ENCODE peak calls at places on chromosomes 3 and 15, in nine cellular contexts. One of them, this sample, is unnamed.

GRCh38 chr3:139934557-139935070 is 371 bp upstream of the CLSTN2 start:
- DNase-seq in cardiac muscle cell: peak; percentile 18
- DNase-seq in GM23338: peak; percentile 92
- DNase-seq in breast epithelium: no peak
- DNase-seq in heart left ventricle: peak; percentile 47
- DNase-seq in CD8-positive, alpha-beta T cell: no peak
- DNase-seq in upper lobe of right lung: peak; percentile 65
- DNase-seq in RWPE1: no peak
- DNase-seq in ovary: peak; percentile 81
- DNase-seq in this sample: peak; percentile 36

GRCh38 chr15:50148362-50148963 is 29.4 kb upstream of the ATP8B4 start:
- DNase-seq in cardiac muscle cell: peak; percentile 87
- DNase-seq in GM23338: peak; percentile 84
- DNase-seq in breast epithelium: no peak
- DNase-seq in heart left ventricle: no peak
- DNase-seq in CD8-positive, alpha-beta T cell: no peak
- DNase-seq in upper lobe of right lung: no peak
- DNase-seq in RWPE1: peak; percentile 25
- DNase-seq in ovary: no peak
- DNase-seq in this sample: no peak

GRCh38 chr15:77126927-77127326 is 56.0 kb upstream of the TSPAN3 start:
- DNase-seq in cardiac muscle cell: no peak
- DNase-seq in GM23338: no peak
- DNase-seq in breast epithelium: no peak
- DNase-seq in heart left ventricle: no peak
- DNase-seq in CD8-positive, alpha-beta T cell: no peak
- DNase-seq in upper lobe of right lung: no peak
- DNase-seq in RWPE1: no peak
- DNase-seq in ovary: no peak
- DNase-seq in this sample: no peak

GRCh38 chr3:170502297-170502696 is 83.6 kb downstream of the SLC7A14 start:
- DNase-seq in cardiac muscle cell: peak; percentile 76
- DNase-seq in GM23338: no peak
- DNase-seq in breast epithelium: peak; percentile 83
- DNase-seq in heart left ventricle: no peak
- DNase-seq in CD8-positive, alpha-beta T cell: no peak
- DNase-seq in upper lobe of right lung: no peak
- DNase-seq in RWPE1: peak; percentile 26
- DNase-seq in ovary: peak; percentile 51
- DNase-seq in this sample: no peak

GRCh38 chr3:161496508-161496907 is at the start of gene OTOL1:
- DNase-seq in cardiac muscle cell: no peak
- DNase-seq in GM23338: no peak
- DNase-seq in breast epithelium: no peak
- DNase-seq in heart left ventricle: no peak
- DNase-seq in CD8-positive, alpha-beta T cell: no peak
- DNase-seq in upper lobe of right lung: no peak
- DNase-seq in RWPE1: no peak
- DNase-seq in ovary: no peak
- DNase-seq in this sample: no peak

GRCh38 chr3:52800079-52800478 is 5.5 kb downstream of the ITIH3 start:
- DNase-seq in cardiac muscle cell: peak; percentile 63
- DNase-seq in GM23338: no peak
- DNase-seq in breast epithelium: no peak
- DNase-seq in heart left ventricle: no peak
- DNase-seq in CD8-positive, alpha-beta T cell: no peak
- DNase-seq in upper lobe of right lung: no peak
- DNase-seq in RWPE1: no peak
- DNase-seq in ovary: no peak
- DNase-seq in this sample: no peak

GRCh38 chr15:69328739-69329138 is 30.0 kb downstream of the PAQR5 start:
- DNase-seq in cardiac muscle cell: no peak
- DNase-seq in GM23338: no peak
- DNase-seq in breast epithelium: no peak
- DNase-seq in heart left ventricle: no peak
- DNase-seq in CD8-positive, alpha-beta T cell: no peak
- DNase-seq in upper lobe of right lung: no peak
- DNase-seq in RWPE1: no peak
- DNase-seq in ovary: no peak
- DNase-seq in this sample: no peak

GRCh38 chr3:50068134-50068533 is 20.6 kb upstream of the RBM5 start:
- DNase-seq in cardiac muscle cell: no peak
- DNase-seq in GM23338: no peak
- DNase-seq in breast epithelium: no peak
- DNase-seq in heart left ventricle: no peak
- DNase-seq in CD8-positive, alpha-beta T cell: no peak
- DNase-seq in upper lobe of right lung: no peak
- DNase-seq in RWPE1: no peak
- DNase-seq in ovary: no peak
- DNase-seq in this sample: no peak

GRCh38 chr3:183261103-183261502 is 8.1 kb downstream of the B3GNT5 start:
- DNase-seq in cardiac muscle cell: no peak
- DNase-seq in GM23338: no peak
- DNase-seq in breast epithelium: no peak
- DNase-seq in heart left ventricle: no peak
- DNase-seq in CD8-positive, alpha-beta T cell: no peak
- DNase-seq in upper lobe of right lung: no peak
- DNase-seq in RWPE1: no peak
- DNase-seq in ovary: no peak
- DNase-seq in this sample: no peak

GRCh38 chr3:11820540-11821041 is 26.1 kb downstream of the TAMM41 start:
- DNase-seq in cardiac muscle cell: peak; percentile 2
- DNase-seq in GM23338: peak; percentile 13
- DNase-seq in breast epithelium: no peak
- DNase-seq in heart left ventricle: no peak
- DNase-seq in CD8-positive, alpha-beta T cell: no peak
- DNase-seq in upper lobe of right lung: no peak
- DNase-seq in RWPE1: no peak
- DNase-seq in ovary: peak; percentile 37
- DNase-seq in this sample: peak; percentile 40

GRCh38 chr3:15284121-15284889 is 48.1 kb downstream of the SH3BP5 start:
- DNase-seq in cardiac muscle cell: no peak
- DNase-seq in GM23338: no peak
- DNase-seq in breast epithelium: peak; percentile 54
- DNase-seq in heart left ventricle: peak; percentile 68
- DNase-seq in CD8-positive, alpha-beta T cell: no peak
- DNase-seq in upper lobe of right lung: no peak
- DNase-seq in RWPE1: no peak
- DNase-seq in ovary: no peak
- DNase-seq in this sample: no peak

GRCh38 chr15:74240002-74240568 is 4.0 kb downstream of the CCDC33 start:
- DNase-seq in cardiac muscle cell: peak; percentile 87
- DNase-seq in GM23338: peak; percentile 47
- DNase-seq in breast epithelium: peak; percentile 31
- DNase-seq in heart left ventricle: peak; percentile 91
- DNase-seq in CD8-positive, alpha-beta T cell: no peak
- DNase-seq in upper lobe of right lung: peak; percentile 90
- DNase-seq in RWPE1: peak; percentile 87
- DNase-seq in ovary: peak; percentile 57
- DNase-seq in this sample: no peak
- TF ChIP-seq CTCF in cardiac muscle cell: peak; percentile 63
- TF ChIP-seq CTCF in GM23338: peak; percentile 41
- TF ChIP-seq CTCF in breast epithelium: peak; percentile 21
- TF ChIP-seq CTCF in heart left ventricle: peak; percentile 32
- TF ChIP-seq CTCF in CD8-positive, alpha-beta T cell: no peak
- TF ChIP-seq CTCF in upper lobe of right lung: peak; percentile 56
- TF ChIP-seq CTCF in RWPE1: no peak
- TF ChIP-seq CTCF in ovary: no peak
- TF ChIP-seq CTCF in this sample: no peak

DNA sequence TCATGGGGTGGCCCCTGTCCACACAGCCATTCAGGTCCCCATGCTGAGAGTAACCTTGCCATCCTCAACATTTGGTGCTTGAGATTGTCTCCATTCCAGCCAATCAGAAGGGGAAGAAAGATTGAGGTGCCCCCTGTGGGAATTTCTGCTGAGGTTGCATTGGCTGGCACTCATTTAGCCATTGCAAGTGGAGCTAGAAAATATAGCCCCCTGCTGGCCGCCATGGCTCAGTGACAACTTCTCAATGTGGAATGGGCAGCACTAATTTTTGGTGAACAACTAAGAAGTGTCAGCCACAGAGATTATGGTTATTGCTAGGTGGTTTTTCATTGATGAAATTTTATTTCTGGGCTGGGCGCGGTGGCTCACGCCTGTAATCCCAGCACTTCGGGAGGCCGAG is 22.0 kb downstream of the COL6A6 start:
- DNase-seq in cardiac muscle cell: peak; percentile 67
- DNase-seq in GM23338: peak; percentile 84
- DNase-seq in breast epithelium: no peak
- DNase-seq in heart left ventricle: peak; percentile 16
- DNase-seq in CD8-positive, alpha-beta T cell: peak; percentile 25
- DNase-seq in upper lobe of right lung: peak; percentile 67
- DNase-seq in RWPE1: peak; percentile 43
- DNase-seq in ovary: no peak
- DNase-seq in this sample: peak; percentile 33
- TF ChIP-seq CTCF in cardiac muscle cell: peak; percentile 85
- TF ChIP-seq CTCF in GM23338: peak; percentile 81
- TF ChIP-seq CTCF in breast epithelium: peak; percentile 46
- TF ChIP-seq CTCF in heart left ventricle: peak; percentile 36
- TF ChIP-seq CTCF in CD8-positive, alpha-beta T cell: peak; percentile 26
- TF ChIP-seq CTCF in upper lobe of right lung: peak; percentile 53
- TF ChIP-seq CTCF in RWPE1: peak; percentile 33
- TF ChIP-seq CTCF in ovary: no peak
- TF ChIP-seq CTCF in this sample: peak; percentile 61

GRCh38 chr3:154243353-154243752 is 80.9 kb downstream of the DHX36 start:
- DNase-seq in cardiac muscle cell: peak; percentile 34
- DNase-seq in GM23338: no peak
- DNase-seq in breast epithelium: no peak
- DNase-seq in heart left ventricle: no peak
- DNase-seq in CD8-positive, alpha-beta T cell: no peak
- DNase-seq in upper lobe of right lung: no peak
- DNase-seq in RWPE1: peak; percentile 24
- DNase-seq in ovary: no peak
- DNase-seq in this sample: no peak

GRCh38 chr3:154242766-154243165 is 81.5 kb downstream of the DHX36 start:
- DNase-seq in cardiac muscle cell: no peak
- DNase-seq in GM23338: peak; percentile 80
- DNase-seq in breast epithelium: no peak
- DNase-seq in heart left ventricle: no peak
- DNase-seq in CD8-positive, alpha-beta T cell: no peak
- DNase-seq in upper lobe of right lung: no peak
- DNase-seq in RWPE1: no peak
- DNase-seq in ovary: no peak
- DNase-seq in this sample: no peak

GRCh38 chr3:154236331-154236730 is 88.0 kb downstream of the DHX36 start:
- DNase-seq in cardiac muscle cell: no peak
- DNase-seq in GM23338: no peak
- DNase-seq in breast epithelium: no peak
- DNase-seq in heart left ventricle: no peak
- DNase-seq in CD8-positive, alpha-beta T cell: no peak
- DNase-seq in upper lobe of right lung: no peak
- DNase-seq in RWPE1: no peak
- DNase-seq in ovary: no peak
- DNase-seq in this sample: no peak

GRCh38 chr3:154241496-154241895 is 82.8 kb downstream of the DHX36 start:
- DNase-seq in cardiac muscle cell: no peak
- DNase-seq in GM23338: no peak
- DNase-seq in breast epithelium: no peak
- DNase-seq in heart left ventricle: no peak
- DNase-seq in CD8-positive, alpha-beta T cell: no peak
- DNase-seq in upper lobe of right lung: no peak
- DNase-seq in RWPE1: no peak
- DNase-seq in ovary: no peak
- DNase-seq in this sample: no peak

DNA sequence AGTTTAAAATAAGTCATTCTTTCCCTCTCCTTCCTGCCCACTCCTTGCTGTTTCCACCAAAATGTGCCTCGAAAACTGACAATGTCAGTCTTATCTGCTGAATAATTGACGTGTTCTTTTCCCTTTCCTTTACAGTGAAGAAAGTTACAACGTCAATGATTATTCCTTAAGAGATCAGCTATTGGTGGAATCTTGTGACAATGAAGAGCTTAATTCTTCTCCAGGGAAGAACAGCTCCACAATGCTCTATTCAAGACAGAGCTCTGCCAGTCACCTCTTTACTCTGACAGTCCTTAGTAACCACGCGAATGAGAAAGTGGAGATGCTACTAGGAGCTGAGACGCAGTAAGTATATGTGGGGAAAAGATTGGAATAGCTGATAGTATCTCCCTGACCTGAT is 84.1 kb downstream of the DHX36 start:
- DNase-seq in cardiac muscle cell: no peak
- DNase-seq in GM23338: no peak
- DNase-seq in breast epithelium: no peak
- DNase-seq in heart left ventricle: no peak
- DNase-seq in CD8-positive, alpha-beta T cell: no peak
- DNase-seq in upper lobe of right lung: no peak
- DNase-seq in RWPE1: no peak
- DNase-seq in ovary: no peak
- DNase-seq in this sample: no peak
- TF ChIP-seq CTCF in cardiac muscle cell: no peak
- TF ChIP-seq CTCF in GM23338: no peak
- TF ChIP-seq CTCF in breast epithelium: no peak
- TF ChIP-seq CTCF in heart left ventricle: no peak
- TF ChIP-seq CTCF in CD8-positive, alpha-beta T cell: no peak
- TF ChIP-seq CTCF in upper lobe of right lung: no peak
- TF ChIP-seq CTCF in RWPE1: no peak
- TF ChIP-seq CTCF in ovary: no peak
- TF ChIP-seq CTCF in this sample: no peak

DNA sequence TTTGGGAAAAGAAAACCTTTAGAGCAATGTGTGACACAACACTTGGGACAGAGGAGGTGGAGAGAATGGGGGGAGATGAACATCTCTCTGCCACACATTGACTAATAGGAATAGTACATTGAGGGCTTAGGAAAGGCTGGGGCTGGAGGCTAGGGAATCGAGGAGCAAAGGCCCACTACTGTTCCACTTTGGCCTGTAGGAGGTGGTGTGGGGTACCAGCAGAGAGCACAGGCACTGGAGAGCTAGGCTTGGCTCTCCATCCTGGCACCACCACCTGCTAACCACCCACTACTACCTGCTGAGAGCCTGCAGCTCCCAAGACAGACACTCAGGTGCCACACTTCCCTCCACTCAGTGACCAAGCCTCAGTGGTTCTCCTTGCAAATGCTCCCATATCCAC is 19.4 kb downstream of the CCDC32 start:
- DNase-seq in cardiac muscle cell: no peak
- DNase-seq in GM23338: peak; percentile 40
- DNase-seq in breast epithelium: no peak
- DNase-seq in heart left ventricle: no peak
- DNase-seq in CD8-positive, alpha-beta T cell: no peak
- DNase-seq in upper lobe of right lung: no peak
- DNase-seq in RWPE1: no peak
- DNase-seq in ovary: no peak
- DNase-seq in this sample: no peak
- TF ChIP-seq CTCF in cardiac muscle cell: no peak
- TF ChIP-seq CTCF in GM23338: no peak
- TF ChIP-seq CTCF in breast epithelium: no peak
- TF ChIP-seq CTCF in heart left ventricle: no peak
- TF ChIP-seq CTCF in CD8-positive, alpha-beta T cell: no peak
- TF ChIP-seq CTCF in upper lobe of right lung: no peak
- TF ChIP-seq CTCF in RWPE1: no peak
- TF ChIP-seq CTCF in ovary: no peak
- TF ChIP-seq CTCF in this sample: no peak

GRCh38 chr15:27690290-27690689 is 408.8 kb downstream of the OCA2 start:
- DNase-seq in cardiac muscle cell: no peak
- DNase-seq in GM23338: peak; percentile 28
- DNase-seq in breast epithelium: no peak
- DNase-seq in heart left ventricle: no peak
- DNase-seq in CD8-positive, alpha-beta T cell: no peak
- DNase-seq in upper lobe of right lung: no peak
- DNase-seq in RWPE1: no peak
- DNase-seq in ovary: no peak
- DNase-seq in this sample: no peak
- TF ChIP-seq CTCF in cardiac muscle cell: no peak
- TF ChIP-seq CTCF in GM23338: peak; percentile 25
- TF ChIP-seq CTCF in breast epithelium: no peak
- TF ChIP-seq CTCF in heart left ventricle: no peak
- TF ChIP-seq CTCF in CD8-positive, alpha-beta T cell: no peak
- TF ChIP-seq CTCF in upper lobe of right lung: no peak
- TF ChIP-seq CTCF in RWPE1: no peak
- TF ChIP-seq CTCF in ovary: no peak
- TF ChIP-seq CTCF in this sample: no peak